ENCODE peak calls at places on chromosomes 12 and 14, in seven cellular contexts. S is SK-N-SH; O is CD8-positive, alpha-beta T cell; A is ascending aorta; G is cardiac muscle cell; Y is lower lobe of right lung; M is Peyer's patch. P is an unnamed sample.

GRCh38 chr12:28507055-28507454 is 316.8 kb downstream of the CCDC91 start:
- DNase-seq in S (no peak), O (no peak), A (no peak), G (peak; percentile 63), Y (no peak), M (no peak), P (no peak)

GRCh38 chr12:72547593-72547992 is 275.4 kb downstream of the TRHDE start:
- DNase-seq in S (no peak), O (no peak), A (no peak), G (no peak), Y (no peak), M (no peak), P (no peak)

GRCh38 chr14:36383674-36384421 is 63.4 kb upstream of the MBIP start:
- DNase-seq in S (no peak), O (no peak), A (peak; percentile 49), G (no peak), Y (peak; percentile 71), M (no peak), P (peak; percentile 44)

GRCh38 chr14:102979406-102979805 is 56.9 kb downstream of the AMN start:
- DNase-seq in S (no peak), O (no peak), A (no peak), G (no peak), Y (no peak), M (no peak), P (no peak)

GRCh38 chr12:123150273-123150803 is 552 bp downstream of the PITPNM2 start:
- DNase-seq in S (peak; percentile 88), O (no peak), A (no peak), G (no peak), Y (peak; percentile 59), M (peak; percentile 55), P (no peak)

GRCh38 chr12:6266431-6267006 is 44.0 kb upstream of the PLEKHG6 start:
- DNase-seq in S (no peak), O (no peak), A (no peak), G (no peak), Y (peak; percentile 85), M (no peak), P (no peak)

GRCh38 chr12:27542628-27543027 is 18.6 kb downstream of the PPFIBP1 start:
- DNase-seq in S (no peak), O (no peak), A (no peak), G (peak; percentile 90), Y (no peak), M (no peak), P (no peak)

GRCh38 chr12:122788387-122788786 is 14.0 kb downstream of the CCDC62 start:
- DNase-seq in S (no peak), O (no peak), A (no peak), G (peak; percentile 44), Y (no peak), M (no peak), P (no peak)

GRCh38 chr14:94022532-94023411 is 3.4 kb upstream of the OTUB2 start:
- DNase-seq in S (no peak), O (no peak), A (no peak), G (no peak), Y (no peak), M (no peak), P (no peak)

GRCh38 chr14:23143911-23144310 is 24.9 kb upstream of the CEBPE start:
- DNase-seq in S (no peak), O (no peak), A (no peak), G (no peak), Y (no peak), M (no peak), P (no peak)

GRCh38 chr14:36194645-36195044 is 18.1 kb upstream of the PTCSC3 start:
- DNase-seq in S (no peak), O (no peak), A (no peak), G (no peak), Y (no peak), M (no peak), P (no peak)

GRCh38 chr14:100885196-100886030 is 18.1 kb downstream of the RTL1 start:
- DNase-seq in S (peak; percentile 68), O (no peak), A (no peak), G (peak; percentile 26), Y (no peak), M (no peak), P (no peak)

GRCh38 chr14:102777711-102778615 is 714 bp downstream of the TRAF3 start:
- DNase-seq in S (peak; percentile 72), O (peak; percentile 23), A (no peak), G (peak; percentile 38), Y (peak; percentile 58), M (peak; percentile 55), P (no peak)

GRCh38 chr14:96424104-96424989 is 32.4 kb downstream of the AK7 start:
- DNase-seq in S (peak; percentile 77), O (peak; percentile 13), A (no peak), G (peak; percentile 84), Y (peak; percentile 54), M (peak; percentile 58), P (no peak)

GRCh38 chr14:95309261-95310051 is 10.3 kb downstream of the CLMN start:
- DNase-seq in S (no peak), O (no peak), A (no peak), G (no peak), Y (no peak), M (no peak), P (no peak)

GRCh38 chr14:95310635-95311380 is 8.9 kb downstream of the CLMN start:
- DNase-seq in S (no peak), O (no peak), A (no peak), G (no peak), Y (no peak), M (no peak), P (no peak)

GRCh38 chr14:95305940-95306339 is 13.8 kb downstream of the CLMN start:
- DNase-seq in S (no peak), O (no peak), A (no peak), G (no peak), Y (no peak), M (no peak), P (no peak)

GRCh38 chr14:95307402-95308041 is 12.2 kb downstream of the CLMN start:
- DNase-seq in S (peak; percentile 64), O (no peak), A (no peak), G (peak; percentile 9), Y (peak; percentile 61), M (no peak), P (no peak)

GRCh38 chr14:95308073-95308472 is 11.6 kb downstream of the CLMN start:
- DNase-seq in S (no peak), O (no peak), A (no peak), G (no peak), Y (no peak), M (no peak), P (no peak)
- H3K27ac ChIP-seq in S (no peak overlapping the region), O (no peak overlapping the region), A (no peak overlapping the region), G (peak overlapping the region; percentile 22), Y (peak overlapping the region; percentile 59), M (no peak overlapping the region), P (no peak overlapping the region)

GRCh38 chr12:130714591-130715149 is 1.4 kb downstream of the RIMBP2 start:
- DNase-seq in S (peak; percentile 78), O (no peak), A (no peak), G (no peak), Y (no peak), M (peak; percentile 40), P (no peak)
- H3K4me3 ChIP-seq in S (peak overlapping the region; percentile 60), O (no peak overlapping the region), A (peak overlapping the region; percentile 33), G (peak overlapping the region; percentile 33), Y (peak overlapping the region; percentile 43), M (peak overlapping the region; percentile 15), P (peak overlapping the region; percentile 57)

DNA sequence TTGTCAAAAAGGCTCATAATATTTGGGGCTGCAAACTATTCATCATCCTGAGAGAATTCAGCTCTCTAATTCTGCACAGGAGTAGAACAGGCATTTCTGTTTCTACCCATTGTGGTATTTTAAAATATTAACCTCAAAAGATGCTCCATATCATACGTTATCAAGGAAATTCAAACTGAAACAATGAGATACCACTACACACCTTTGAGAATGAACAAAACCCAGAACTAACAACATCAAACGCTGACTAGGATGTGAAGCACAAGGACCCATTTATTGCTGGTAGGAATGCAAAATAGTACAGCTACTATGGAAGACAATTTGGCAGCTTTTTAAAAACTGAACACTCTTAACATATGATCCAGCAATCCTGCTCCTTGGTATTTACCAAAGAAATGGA is 171.8 kb downstream of the DUSP6 start:
- DNase-seq in S (no peak), O (no peak), A (no peak), G (no peak), Y (no peak), M (no peak), P (no peak)
- H3K27ac ChIP-seq in S (no peak overlapping the region), O (no peak overlapping the region), A (no peak overlapping the region), G (no peak overlapping the region), Y (no peak overlapping the region), M (no peak overlapping the region), P (no peak overlapping the region)

GRCh38 chr12:11881835-11882234 is 188.9 kb upstream of the BCL2L14 start:
- DNase-seq in S (no peak), O (no peak), A (no peak), G (no peak), Y (no peak), M (no peak), P (no peak)

GRCh38 chr12:11877102-11877826 is 193.5 kb upstream of the BCL2L14 start:
- DNase-seq in S (no peak), O (no peak), A (no peak), G (no peak), Y (no peak), M (no peak), P (no peak)

GRCh38 chr12:11877869-11878780 is 192.6 kb upstream of the BCL2L14 start:
- DNase-seq in S (peak; percentile 39), O (no peak), A (no peak), G (peak; percentile 68), Y (no peak), M (no peak), P (no peak)

GRCh38 chr12:11880424-11880823 is 190.3 kb upstream of the BCL2L14 start:
- DNase-seq in S (no peak), O (no peak), A (no peak), G (no peak), Y (no peak), M (no peak), P (no peak)

DNA sequence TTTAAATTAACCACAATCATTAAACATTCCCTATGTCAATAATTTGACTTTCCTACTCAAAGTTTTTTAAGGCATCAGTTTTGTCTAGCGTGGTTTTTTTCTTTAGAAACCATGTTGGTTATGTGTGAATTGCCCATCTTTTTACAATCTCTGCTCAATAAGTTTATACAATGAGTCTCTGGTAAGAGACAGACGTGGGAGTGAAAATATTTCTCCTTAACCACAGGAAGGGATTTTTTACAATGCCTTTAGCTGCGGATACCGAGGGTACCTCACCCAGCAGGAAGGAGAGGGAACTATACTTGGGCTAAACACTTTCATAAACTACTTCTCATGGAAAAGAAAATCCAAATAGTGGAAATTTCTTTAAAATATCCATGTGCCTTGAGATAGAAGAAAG is 191.4 kb upstream of the BCL2L14 start:
- DNase-seq in S (no peak), O (no peak), A (no peak), G (peak; percentile 61), Y (no peak), M (no peak), P (no peak)
- H3K4me3 ChIP-seq in S (no peak overlapping the region), O (no peak overlapping the region), A (no peak overlapping the region), G (no peak overlapping the region), Y (no peak overlapping the region), M (no peak overlapping the region), P (no peak overlapping the region)

GRCh38 chr12:1840981-1841425 is 20.6 kb downstream of the LRTM2 start:
- DNase-seq in S (no peak), O (no peak), A (no peak), G (no peak), Y (peak; percentile 29), M (no peak), P (no peak)
- H3K27ac ChIP-seq in S (no peak overlapping the region), O (no peak overlapping the region), A (no peak overlapping the region), G (no peak overlapping the region), Y (no peak overlapping the region), M (no peak overlapping the region), P (no peak overlapping the region)